ENCODE peak calls at places on chromosome 13, in six cellular contexts. Z, Q, A, C, K and S are unnamed samples.

GRCh38 chr13:46150134-46150693 is 31.8 kb downstream of the LCP1 start:
- DNase-seq in Z (no peak), Q (no peak), K (no peak), C (no peak), A (no peak), S (no peak)

GRCh38 chr13:19601749-19602725 is 31.4 kb upstream of the MPHOSPH8 start:
- DNase-seq in C (no peak), A (peak), K (peak), Z (peak), Q (no peak), S (peak)

GRCh38 chr13:99415851-99416331 is 85.4 kb upstream of the TM9SF2 start:
- DNase-seq in A (no peak), K (no peak), Z (no peak), C (no peak), Q (no peak), S (peak)

GRCh38 chr13:58879114-58879513 is 1247.6 kb downstream of the PCDH17 start:
- DNase-seq in A (no peak), K (no peak), Z (no peak), C (no peak), Q (no peak), S (no peak)

GRCh38 chr13:68428292-68428691 is 1198.2 kb upstream of the PCDH9 start:
- DNase-seq in A (no peak), Q (no peak), Z (no peak), K (no peak), C (peak), S (peak)

GRCh38 chr13:24279706-24280105 is 29.7 kb upstream of the C1QTNF9 start:
- DNase-seq in C (no peak), Z (no peak), Q (no peak), K (no peak), A (no peak), S (no peak)

GRCh38 chr13:73945371-73945770 is 188.8 kb downstream of the KLF12 start:
- DNase-seq in A (no peak), Q (no peak), C (no peak), K (no peak), Z (no peak), S (no peak)

GRCh38 chr13:40377783-40378182 is 288.7 kb downstream of the FOXO1 start:
- DNase-seq in C (no peak), A (no peak), Q (no peak), K (no peak), Z (no peak), S (no peak)

GRCh38 chr13:88074794-88075509 is 403.8 kb downstream of the SLITRK5 start:
- DNase-seq in C (no peak), A (no peak), Q (no peak), Z (no peak), K (no peak), S (peak)

GRCh38 chr13:53200498-53201453 is 172.2 kb downstream of the OLFM4 start:
- DNase-seq in A (peak), K (no peak), Z (peak), C (no peak), Q (no peak), S (peak)

GRCh38 chr13:40910324-40911050 is 108.6 kb downstream of the ELF1 start:
- DNase-seq in C (no peak), Z (no peak), Q (no peak), K (no peak), A (no peak), S (peak)

GRCh38 chr13:92849381-92849780 is 377.2 kb upstream of the GPC6 start:
- DNase-seq in C (no peak), Q (no peak), A (no peak), K (no peak), Z (no peak), S (no peak)

GRCh38 chr13:53064721-53065120 is 36.1 kb downstream of the OLFM4 start:
- DNase-seq in K (peak), C (no peak), Q (peak), A (no peak), Z (no peak), S (no peak)

GRCh38 chr13:76773695-76774094 is 112.5 kb downstream of the KCTD12 start:
- DNase-seq in Z (no peak), Q (no peak), A (no peak), K (no peak), C (no peak), S (no peak)

GRCh38 chr13:27401210-27401609 is 23.2 kb upstream of the GTF3A start:
- DNase-seq in Z (no peak), Q (no peak), K (no peak), C (no peak), A (no peak), S (peak)

GRCh38 chr13:48858523-48858922 is 117.2 kb upstream of the FNDC3A start:
- DNase-seq in Z (no peak), Q (peak), A (no peak), K (no peak), C (no peak), S (no peak)

GRCh38 chr13:34250151-34250550 is 432.2 kb downstream of the RFC3 start:
- DNase-seq in Q (no peak), A (no peak), C (no peak), Z (no peak), K (no peak), S (no peak)

GRCh38 chr13:113337556-113337955 is 26.4 kb downstream of the GRTP1 start:
- DNase-seq in Q (no peak), A (peak), Z (no peak), K (no peak), C (no peak), S (no peak)

GRCh38 chr13:112657850-112658445 is 31.9 kb upstream of the ATP11A start:
- DNase-seq in Q (no peak), A (no peak), C (no peak), Z (no peak), K (no peak), S (peak)

GRCh38 chr13:27920677-27921420 is 1.0 kb downstream of the PDX1 start:
- DNase-seq in Z (no peak), C (no peak), A (peak), K (peak), Q (no peak), S (peak)

GRCh38 chr13:44359983-44360375 is 13.6 kb upstream of the SERP2 start:
- DNase-seq in Q (no peak), K (no peak), A (no peak), C (no peak), Z (no peak), S (peak)

GRCh38 chr13:45325806-45326205 is 15.2 kb downstream of the TPT1 start:
- DNase-seq in Z (no peak), Q (peak), K (no peak), C (peak), A (no peak), S (peak)

GRCh38 chr13:83312194-83312593 is 570.1 kb downstream of the SLITRK1 start:
- DNase-seq in K (no peak), Q (no peak), C (no peak), A (no peak), Z (no peak), S (peak)

GRCh38 chr13:97440598-97440997 is 6.6 kb downstream of the RAP2A start:
- DNase-seq in Q (no peak), A (no peak), K (no peak), C (no peak), Z (no peak), S (no peak)

GRCh38 chr13:96771501-96772367 is 222.5 kb downstream of the OXGR1 start:
- DNase-seq in Q (no peak), A (no peak), K (no peak), C (no peak), Z (no peak), S (peak)

GRCh38 chr13:55439450-55439849 is 1701.3 kb upstream of the PRR20A start:
- DNase-seq in Z (no peak), C (no peak), Q (no peak), A (no peak), K (no peak), S (no peak)

GRCh38 chr13:96090240-96091101 is 564 bp downstream of the HS6ST3 start:
- DNase-seq in Q (no peak), K (no peak), A (peak), C (no peak), Z (peak), S (peak)

GRCh38 chr13:113123226-113124150 is 889 bp downstream of the F10 start:
- DNase-seq in Q (no peak), C (no peak), Z (no peak), K (no peak), A (peak), S (no peak)

GRCh38 chr13:97295279-97296182 is 73.4 kb downstream of the MBNL2 start:
- DNase-seq in Z (no peak), K (no peak), Q (no peak), A (no peak), C (no peak), S (peak)

GRCh38 chr13:112042496-112042895 is 24.5 kb upstream of the SOX1 start:
- DNase-seq in Q (no peak), K (no peak), Z (no peak), C (no peak), A (no peak), S (no peak)

GRCh38 chr13:111981446-111982165 is 85.3 kb upstream of the SOX1 start:
- DNase-seq in A (no peak), Z (no peak), C (no peak), Q (no peak), K (no peak), S (no peak)

GRCh38 chr13:99320693-99321481 is 13.7 kb upstream of the GPR183 start:
- DNase-seq in C (no peak), A (no peak), Z (no peak), K (no peak), Q (no peak), S (peak)